ENCODE peak calls at places on chromosomes 6 and 20, in seven cellular contexts. O is HFF-Myc, I is fibroblast of the aortic adventitia, K is heart left ventricle, X is psoas muscle, Y is fibroblast of lung, G is astrocyte of the cerebellum. W is an unnamed sample.

GRCh38 chr6:151679081-151679480 is 128.4 kb upstream of the ESR1 start:
- DNase-seq in X (peak), K (no peak), Y (peak), O (peak), I (peak), G (no peak), W (peak)

GRCh38 chr6:80203283-80203682 is 96.8 kb downstream of the BCKDHB start:
- DNase-seq in X (no peak), K (no peak), I (no peak), G (no peak), Y (no peak), O (no peak), W (no peak)

GRCh38 chr6:34490390-34491090 is 24.7 kb downstream of the PACSIN1 start:
- DNase-seq in X (peak), O (no peak), Y (no peak), G (no peak), K (no peak), I (no peak), W (no peak)

GRCh38 chr6:148854086-148854485 is 107.3 kb downstream of the UST start:
- DNase-seq in G (no peak), K (no peak), Y (peak), O (no peak), I (peak), X (no peak), W (no peak)

GRCh38 chr20:15902493-15902892 is 670.8 kb downstream of the KIF16B start:
- DNase-seq in O (no peak), Y (no peak), X (no peak), G (no peak), I (no peak), K (no peak), W (no peak)

GRCh38 chr6:103081126-103081525 is 1687.6 kb downstream of the GRIK2 start:
- DNase-seq in G (no peak), O (no peak), I (no peak), Y (no peak), X (no peak), K (no peak), W (no peak)

GRCh38 chr6:137978252-137978896 is 111.3 kb downstream of the TNFAIP3 start:
- DNase-seq in X (no peak), G (no peak), K (no peak), O (no peak), I (peak), Y (peak), W (no peak)

GRCh38 chr20:610130-611046 is at the start of gene TCF15:
- DNase-seq in K (peak), O (no peak), G (no peak), X (peak), Y (peak), I (no peak), W (peak)

GRCh38 chr6:52590634-52590985 is 13.8 kb upstream of the TRAM2 start:
- DNase-seq in K (no peak), X (no peak), Y (peak), O (no peak), I (peak), G (no peak), W (peak)

GRCh38 chr20:8996817-8997512 is 71.9 kb upstream of the PLCB4 start:
- DNase-seq in G (no peak), I (no peak), Y (no peak), O (no peak), X (no peak), K (no peak), W (no peak)

GRCh38 chr6:158322724-158323560 is 10.7 kb downstream of the TULP4 start:
- DNase-seq in K (no peak), G (peak), Y (peak), O (peak), I (peak), X (no peak), W (peak)

GRCh38 chr6:73665686-73666319 is 12.0 kb upstream of the SLC17A5 start:
- DNase-seq in X (no peak), I (no peak), K (no peak), Y (peak), O (no peak), G (no peak), W (no peak)

GRCh38 chr20:13338097-13338661 is 117.1 kb downstream of the ISM1 start:
- DNase-seq in Y (no peak), K (no peak), G (no peak), X (no peak), I (no peak), O (no peak), W (no peak)

GRCh38 chr6:83062225-83062624 is 3.4 kb downstream of the UBE3D start:
- DNase-seq in X (no peak), O (no peak), G (peak), I (no peak), Y (peak), K (no peak), W (no peak)

GRCh38 chr6:140360651-140361050 is 986.2 kb upstream of the CITED2 start:
- DNase-seq in Y (peak), K (no peak), O (no peak), X (no peak), I (no peak), G (no peak), W (peak)

GRCh38 chr6:132456700-132457143 is 55.4 kb upstream of the MOXD1 start:
- DNase-seq in X (no peak), Y (no peak), I (no peak), O (no peak), K (peak), G (no peak), W (no peak)

GRCh38 chr6:163241668-163242067 is 172.8 kb upstream of the QKI start:
- DNase-seq in G (no peak), K (no peak), X (no peak), I (no peak), Y (no peak), O (no peak), W (no peak)

GRCh38 chr6:165574770-165575549 is 88.1 kb downstream of the PDE10A start:
- DNase-seq in Y (peak), O (no peak), X (no peak), K (no peak), I (no peak), G (no peak), W (no peak)

GRCh38 chr6:169266746-169267629 is 13.3 kb upstream of the THBS2 start:
- DNase-seq in X (no peak), Y (no peak), K (no peak), O (no peak), I (no peak), G (no peak), W (peak)

GRCh38 chr6:141562181-141562800 is 570.4 kb upstream of the GJE1 start:
- DNase-seq in K (peak), I (no peak), O (no peak), Y (peak), G (no peak), X (peak), W (no peak)

GRCh38 chr6:71527831-71528377 is 239.3 kb downstream of the OGFRL1 start:
- DNase-seq in X (no peak), K (no peak), I (peak), O (no peak), Y (no peak), G (no peak), W (peak)

GRCh38 chr20:34639755-34640222 is 37.1 kb downstream of the PIGU start:
- DNase-seq in X (no peak), Y (no peak), K (no peak), G (no peak), O (no peak), I (no peak), W (no peak)

GRCh38 chr6:13119549-13119948 is 208.8 kb downstream of the TBC1D7 start:
- DNase-seq in X (no peak), O (no peak), I (no peak), Y (no peak), K (no peak), G (no peak), W (no peak)

GRCh38 chr6:136822051-136822378 is 377 bp upstream of the PEX7 start:
- DNase-seq in K (no peak), Y (peak), I (no peak), X (no peak), G (peak), O (no peak), W (peak)

GRCh38 chr6:16483315-16483875 is 245.0 kb downstream of the GMPR start:
- DNase-seq in O (no peak), X (no peak), K (no peak), I (no peak), Y (no peak), G (no peak), W (no peak)

GRCh38 chr6:72783035-72783434 is 161.2 kb downstream of the KCNQ5 start:
- DNase-seq in X (no peak), G (no peak), Y (no peak), K (no peak), O (no peak), I (peak), W (no peak)

GRCh38 chr6:67606905-67607828 is 1027.9 kb upstream of the ADGRB3 start:
- DNase-seq in Y (peak), I (peak), O (no peak), G (peak), X (no peak), K (no peak), W (no peak)

GRCh38 chr6:35317483-35318199 is 20.0 kb downstream of the DEF6 start:
- DNase-seq in Y (no peak), I (no peak), O (no peak), X (no peak), G (no peak), K (no peak), W (no peak)

GRCh38 chr20:36573798-36574277 is 441 bp downstream of the TGIF2 start:
- DNase-seq in X (peak), O (no peak), K (no peak), G (no peak), I (no peak), Y (no peak), W (no peak)
- TF ChIP-seq CTCF in X (no peak), O (no peak), K (no peak), G (no peak), I (no peak), Y (no peak), W (no peak)

GRCh38 chr6:130259557-130259956 is 36.8 kb upstream of the SAMD3 start:
- DNase-seq in G (no peak), K (no peak), I (no peak), X (no peak), O (no peak), Y (no peak), W (no peak)

GRCh38 chr6:130262008-130262407 is 39.3 kb upstream of the SAMD3 start:
- DNase-seq in G (no peak), K (no peak), X (no peak), I (no peak), Y (no peak), O (no peak), W (no peak)

GRCh38 chr6:130259140-130259539 is 36.4 kb upstream of the SAMD3 start:
- DNase-seq in X (no peak), K (no peak), I (no peak), G (no peak), O (no peak), Y (no peak), W (no peak)
- H3K4me3 ChIP-seq in X (no peak), K (no peak), I (no peak), G (no peak), O (no peak), Y (no peak), W (no peak)

GRCh38 chr20:62585571-62585970 is 56.7 kb upstream of the SLCO4A1 start:
- DNase-seq in G (no peak), Y (no peak), O (no peak), K (peak), X (no peak), I (no peak), W (no peak)

GRCh38 chr20:62581806-62582205 is 60.5 kb upstream of the SLCO4A1 start:
- DNase-seq in G (no peak), I (no peak), K (no peak), X (no peak), O (no peak), Y (no peak), W (no peak)

GRCh38 chr20:62581308-62581707 is 61.0 kb upstream of the SLCO4A1 start:
- DNase-seq in O (no peak), I (no peak), K (no peak), Y (no peak), X (no peak), G (no peak), W (no peak)

GRCh38 chr20:62584671-62585512 is 57.4 kb upstream of the SLCO4A1 start:
- DNase-seq in I (no peak), X (no peak), K (peak), Y (no peak), G (no peak), O (no peak), W (no peak)

DNA sequence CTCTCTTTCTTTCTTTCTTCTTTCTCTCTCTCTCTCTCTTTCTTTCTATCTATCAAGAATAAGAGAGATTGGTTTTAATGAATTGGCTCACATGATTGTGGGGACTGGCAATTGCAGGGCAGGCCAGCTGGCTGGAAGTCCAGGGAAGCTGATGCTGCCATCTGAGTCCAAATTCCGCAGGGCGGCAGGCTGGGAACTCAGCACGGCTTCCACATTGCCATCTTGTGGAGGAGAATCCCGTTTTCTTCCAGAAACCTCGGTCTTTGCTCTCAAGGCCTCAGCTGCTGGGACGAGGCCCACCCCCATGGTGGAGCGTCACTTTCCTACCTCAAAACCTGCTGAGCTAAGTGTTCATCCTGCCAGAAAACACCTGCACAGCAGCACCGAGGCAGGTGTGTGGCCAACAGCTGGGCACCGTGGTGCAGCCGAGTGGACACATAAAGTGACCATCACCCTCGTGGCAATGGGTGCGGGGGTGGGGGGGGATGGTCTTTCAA is 58.8 kb upstream of the SLCO4A1 start:
- DNase-seq in I (peak), X (no peak), G (no peak), K (peak), Y (no peak), O (no peak), W (no peak)
- TF ChIP-seq CTCF in I (no peak), X (peak), G (no peak), K (no peak), Y (no peak), O (no peak), W (no peak)

GRCh38 chr6:27562027-27562410 is 89.1 kb upstream of the ZNF184 start:
- DNase-seq in K (no peak), Y (no peak), I (no peak), G (no peak), X (no peak), O (no peak), W (no peak)

GRCh38 chr6:27568226-27568889 is 95.5 kb upstream of the ZNF184 start:
- DNase-seq in I (no peak), K (no peak), G (no peak), X (no peak), O (no peak), Y (no peak), W (no peak)

GRCh38 chr6:27565839-27566779 is 93.2 kb upstream of the ZNF184 start:
- DNase-seq in O (no peak), G (no peak), K (no peak), X (no peak), I (no peak), Y (peak), W (no peak)
- H3K4me3 ChIP-seq in O (no peak), G (no peak), K (no peak), X (no peak), I (no peak), Y (no peak), W (no peak)

GRCh38 chr20:45813489-45813888 is 1.0 kb downstream of the UBE2C start:
- DNase-seq in I (no peak), Y (no peak), O (no peak), G (no peak), K (no peak), X (no peak), W (no peak)

GRCh38 chr20:45810191-45810590 is 2.3 kb upstream of the UBE2C start:
- DNase-seq in G (no peak), Y (no peak), I (no peak), K (no peak), O (no peak), X (no peak), W (no peak)

GRCh38 chr20:45814314-45814713 is 1.9 kb downstream of the UBE2C start:
- DNase-seq in Y (no peak), X (no peak), O (no peak), G (no peak), K (no peak), I (no peak), W (no peak)

GRCh38 chr20:45813006-45813340 is 529 bp downstream of the UBE2C start:
- DNase-seq in Y (no peak), G (no peak), I (no peak), O (no peak), X (no peak), K (no peak), W (no peak)

DNA sequence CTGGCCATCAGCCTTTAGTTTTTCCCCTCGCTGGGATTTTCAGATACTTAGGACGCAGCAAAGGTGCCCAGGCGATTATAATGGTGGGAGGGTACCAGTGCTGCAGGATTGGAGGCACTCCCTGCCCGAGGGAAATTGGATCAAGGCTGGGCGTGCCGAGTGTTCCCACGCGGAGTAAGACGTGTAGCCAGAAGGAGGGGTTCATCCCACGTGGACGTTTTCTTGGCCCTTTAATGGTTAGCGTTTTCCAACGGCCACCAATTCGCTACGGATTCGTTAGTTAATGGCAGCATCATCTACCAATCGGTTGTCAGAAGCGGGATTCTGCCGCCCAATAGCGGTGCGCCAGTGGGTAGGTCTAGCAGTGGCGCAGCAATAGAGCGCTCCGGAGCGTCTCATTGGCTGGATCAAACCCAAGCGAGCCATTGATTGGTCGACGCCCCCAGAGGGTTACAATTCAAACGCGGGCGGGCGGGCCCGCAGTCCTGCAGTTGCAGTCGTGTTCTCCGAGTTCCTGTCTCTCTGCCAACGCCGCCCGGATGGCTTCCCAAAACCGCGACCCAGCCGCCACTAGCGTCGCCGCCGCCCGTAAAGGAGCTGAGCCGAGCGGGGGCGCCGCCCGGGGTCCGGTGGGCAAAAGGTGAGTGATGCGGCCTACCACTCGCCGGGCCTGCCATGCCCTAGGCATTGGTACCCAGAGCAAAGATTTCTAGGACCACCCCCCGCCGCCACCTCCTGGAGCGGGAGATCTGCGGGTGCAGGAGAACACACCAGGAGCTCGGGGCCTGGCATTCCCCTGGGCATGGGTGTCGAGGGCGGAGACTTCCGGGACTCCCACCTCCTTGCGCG is at the start of gene UBE2C:
- DNase-seq in K (peak), O (peak), I (peak), G (peak), Y (peak), X (peak), W (peak)
- TF ChIP-seq CTCF in K (no peak), O (no peak), I (no peak), G (no peak), Y (no peak), X (no peak), W (no peak)

DNA sequence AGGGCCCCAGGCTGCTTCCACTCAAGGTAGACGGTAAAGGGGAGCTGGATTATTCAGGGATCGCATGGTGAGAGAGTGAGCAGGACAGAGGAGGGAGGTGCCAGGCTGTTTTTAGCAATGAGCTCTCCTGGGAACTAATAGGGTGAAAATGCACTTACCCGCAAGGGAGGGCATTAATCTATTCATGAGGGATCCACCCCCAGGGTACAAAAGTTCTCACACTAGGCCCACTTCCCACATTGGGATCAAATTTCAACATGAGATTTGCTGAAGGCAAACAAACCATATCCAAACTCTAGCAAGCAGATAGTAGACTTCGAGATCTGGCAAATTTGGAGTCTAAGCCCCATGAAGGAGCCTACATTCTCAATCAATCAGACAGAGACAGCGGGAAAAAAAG is 408.6 kb downstream of the RNF144B start:
- DNase-seq in K (no peak), O (no peak), X (no peak), Y (no peak), I (no peak), G (no peak), W (no peak)
- H3K4me3 ChIP-seq in K (no peak), O (no peak), X (no peak), Y (no peak), I (no peak), G (no peak), W (no peak)

DNA sequence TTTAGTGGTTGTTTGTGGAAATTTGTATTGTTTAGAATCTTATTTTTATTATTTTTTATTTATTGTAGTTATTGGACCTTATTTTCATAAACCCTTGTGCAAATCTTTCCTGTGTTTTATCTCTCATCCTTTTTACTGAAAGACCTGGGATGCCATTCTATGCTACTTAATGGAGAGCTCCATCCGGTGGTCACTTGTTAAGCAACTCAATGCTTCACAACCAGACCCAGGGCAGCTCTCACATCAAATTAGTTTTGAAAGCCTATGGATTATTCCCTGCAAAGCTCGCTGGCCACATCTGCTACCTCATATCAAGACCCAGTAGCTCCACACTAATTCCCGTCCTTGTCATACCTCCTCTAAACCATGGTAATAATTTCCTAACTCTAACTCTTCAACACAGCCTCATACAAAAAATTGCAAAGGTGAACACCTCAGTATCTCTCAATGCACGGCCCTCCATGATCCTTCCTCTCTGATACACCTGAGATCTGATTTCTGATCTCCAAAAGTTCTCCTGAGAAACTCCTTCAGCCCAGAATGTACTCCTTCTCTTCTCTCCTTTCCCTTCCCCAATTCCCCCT is 296.6 kb upstream of the MANEA start:
- DNase-seq in G (peak), X (no peak), Y (peak), K (no peak), O (no peak), I (peak), W (peak)
- TF ChIP-seq CTCF in G (peak), X (peak), Y (peak), K (no peak), O (no peak), I (no peak), W (no peak)

GRCh38 chr6:74871757-74872156 is 334.1 kb downstream of the COL12A1 start:
- DNase-seq in K (no peak), G (peak), I (peak), O (peak), X (no peak), Y (peak), W (no peak)
- H3K4me3 ChIP-seq in K (no peak), G (no peak), I (no peak), O (no peak), X (no peak), Y (no peak), W (no peak)

GRCh38 chr6:41901882-41902519 is 6.8 kb upstream of the USP49 start:
- DNase-seq in X (no peak), I (no peak), Y (no peak), K (no peak), O (no peak), G (no peak), W (peak)
- TF ChIP-seq CTCF in X (peak), I (no peak), Y (no peak), K (peak), O (peak), G (no peak), W (peak)